ENCODE peak calls at places on chromosome 18, in six cellular contexts. One of them, this sample, is unnamed. For H3K9me3, the result is how much of the 10 kb centered on the place peaks cover.

GRCh38 chr18:74303936-74304335 is 11.7 kb upstream of the C18orf63 start:
- DNase-seq in Peyer's patch: no peak
- DNase-seq in OCI-LY7: no peak
- DNase-seq in IMR-90: peak
- DNase-seq in tibial nerve: no peak
- DNase-seq in fibroblast of lung: peak
- DNase-seq in this sample: no peak

GRCh38 chr18:57797209-57797651 is 5.9 kb downstream of the ATP8B1 start:
- DNase-seq in Peyer's patch: peak
- DNase-seq in OCI-LY7: no peak
- DNase-seq in IMR-90: no peak
- DNase-seq in tibial nerve: no peak
- DNase-seq in fibroblast of lung: no peak
- DNase-seq in this sample: no peak

GRCh38 chr18:21636769-21637168 is 24.7 kb downstream of the SNRPD1 start:
- DNase-seq in Peyer's patch: no peak
- DNase-seq in OCI-LY7: no peak
- DNase-seq in IMR-90: no peak
- DNase-seq in tibial nerve: no peak
- DNase-seq in fibroblast of lung: no peak
- DNase-seq in this sample: no peak

GRCh38 chr18:41940506-41941215 is 14.4 kb upstream of the PIK3C3 start:
- DNase-seq in Peyer's patch: no peak
- DNase-seq in OCI-LY7: no peak
- DNase-seq in IMR-90: peak
- DNase-seq in tibial nerve: no peak
- DNase-seq in fibroblast of lung: peak
- DNase-seq in this sample: no peak

GRCh38 chr18:76504749-76505148 is 9.7 kb upstream of the ZNF516 start:
- DNase-seq in Peyer's patch: no peak
- DNase-seq in OCI-LY7: no peak
- DNase-seq in IMR-90: no peak
- DNase-seq in tibial nerve: no peak
- DNase-seq in fibroblast of lung: no peak
- DNase-seq in this sample: no peak

GRCh38 chr18:31901063-31901462 is 41.9 kb downstream of the TRAPPC8 start:
- DNase-seq in Peyer's patch: no peak
- DNase-seq in OCI-LY7: no peak
- DNase-seq in IMR-90: no peak
- DNase-seq in tibial nerve: no peak
- DNase-seq in fibroblast of lung: no peak
- DNase-seq in this sample: no peak

GRCh38 chr18:79910563-79910962 is 40.9 kb downstream of the SLC66A2 start:
- DNase-seq in Peyer's patch: no peak
- DNase-seq in OCI-LY7: no peak
- DNase-seq in IMR-90: no peak
- DNase-seq in tibial nerve: no peak
- DNase-seq in fibroblast of lung: no peak
- DNase-seq in this sample: no peak

GRCh38 chr18:3692113-3692621 is 242.2 kb downstream of the TGIF1 start:
- DNase-seq in Peyer's patch: no peak
- DNase-seq in OCI-LY7: no peak
- DNase-seq in IMR-90: no peak
- DNase-seq in tibial nerve: no peak
- DNase-seq in fibroblast of lung: peak
- DNase-seq in this sample: no peak

GRCh38 chr18:57107141-57107832 is 39.6 kb upstream of the BOD1L2 start:
- DNase-seq in Peyer's patch: no peak
- DNase-seq in OCI-LY7: peak
- DNase-seq in IMR-90: peak
- DNase-seq in tibial nerve: no peak
- DNase-seq in fibroblast of lung: peak
- DNase-seq in this sample: no peak

GRCh38 chr18:25077933-25078707 is 273.8 kb downstream of the ZNF521 start:
- DNase-seq in Peyer's patch: no peak
- DNase-seq in OCI-LY7: no peak
- DNase-seq in IMR-90: no peak
- DNase-seq in tibial nerve: no peak
- DNase-seq in fibroblast of lung: no peak
- DNase-seq in this sample: no peak

GRCh38 chr18:68944330-68944729 is 146.4 kb downstream of the CCDC102B start:
- DNase-seq in Peyer's patch: no peak
- DNase-seq in OCI-LY7: no peak
- DNase-seq in IMR-90: no peak
- DNase-seq in tibial nerve: no peak
- DNase-seq in fibroblast of lung: no peak
- DNase-seq in this sample: no peak

GRCh38 chr18:50666536-50666935 is 106.6 kb downstream of the MAPK4 start:
- DNase-seq in Peyer's patch: no peak
- DNase-seq in OCI-LY7: no peak
- DNase-seq in IMR-90: no peak
- DNase-seq in tibial nerve: no peak
- DNase-seq in fibroblast of lung: no peak
- DNase-seq in this sample: no peak

GRCh38 chr18:519019-519879 is 18.7 kb upstream of the COLEC12 start:
- DNase-seq in Peyer's patch: no peak
- DNase-seq in OCI-LY7: no peak
- DNase-seq in IMR-90: peak
- DNase-seq in tibial nerve: no peak
- DNase-seq in fibroblast of lung: peak
- DNase-seq in this sample: no peak

GRCh38 chr18:22868831-22869230 is 64.3 kb upstream of the RBBP8 start:
- DNase-seq in Peyer's patch: no peak
- DNase-seq in OCI-LY7: no peak
- DNase-seq in IMR-90: no peak
- DNase-seq in tibial nerve: no peak
- DNase-seq in fibroblast of lung: no peak
- DNase-seq in this sample: no peak

GRCh38 chr18:3453540-3454364 is 3.8 kb downstream of the TGIF1 start:
- DNase-seq in Peyer's patch: peak
- DNase-seq in OCI-LY7: peak
- DNase-seq in IMR-90: peak
- DNase-seq in tibial nerve: peak
- DNase-seq in fibroblast of lung: peak
- DNase-seq in this sample: no peak

GRCh38 chr18:47915229-47915628 is 15.2 kb downstream of the SMAD2 start:
- DNase-seq in Peyer's patch: no peak
- DNase-seq in OCI-LY7: no peak
- DNase-seq in IMR-90: peak
- DNase-seq in tibial nerve: no peak
- DNase-seq in fibroblast of lung: peak
- DNase-seq in this sample: no peak

GRCh38 chr18:44870631-44871502 is 190.2 kb downstream of the SETBP1 start:
- DNase-seq in Peyer's patch: no peak
- DNase-seq in OCI-LY7: no peak
- DNase-seq in IMR-90: no peak
- DNase-seq in tibial nerve: no peak
- DNase-seq in fibroblast of lung: no peak
- DNase-seq in this sample: no peak

GRCh38 chr18:24368749-24369148 is 28.9 kb downstream of the OSBPL1A start:
- DNase-seq in Peyer's patch: no peak
- DNase-seq in OCI-LY7: no peak
- DNase-seq in IMR-90: peak
- DNase-seq in tibial nerve: no peak
- DNase-seq in fibroblast of lung: no peak
- DNase-seq in this sample: no peak

GRCh38 chr18:2847341-2848144 is 737 bp downstream of the EMILIN2 start:
- DNase-seq in Peyer's patch: peak
- DNase-seq in OCI-LY7: no peak
- DNase-seq in IMR-90: no peak
- DNase-seq in tibial nerve: no peak
- DNase-seq in fibroblast of lung: peak
- DNase-seq in this sample: no peak

GRCh38 chr18:73990241-73990640 is 157.4 kb downstream of the FBXO15 start:
- DNase-seq in Peyer's patch: no peak
- DNase-seq in OCI-LY7: no peak
- DNase-seq in IMR-90: no peak
- DNase-seq in tibial nerve: no peak
- DNase-seq in fibroblast of lung: no peak
- DNase-seq in this sample: no peak

GRCh38 chr18:27004056-27004829 is 138.7 kb upstream of the AQP4 start:
- DNase-seq in Peyer's patch: no peak
- DNase-seq in OCI-LY7: peak
- DNase-seq in IMR-90: no peak
- DNase-seq in tibial nerve: no peak
- DNase-seq in fibroblast of lung: peak
- DNase-seq in this sample: no peak

GRCh38 chr18:55322176-55322735 is 265.7 kb downstream of the TCF4 start:
- DNase-seq in Peyer's patch: peak
- DNase-seq in OCI-LY7: peak
- DNase-seq in IMR-90: peak
- DNase-seq in tibial nerve: peak
- DNase-seq in fibroblast of lung: peak
- DNase-seq in this sample: no peak

GRCh38 chr18:63848159-63848558 is 39.3 kb upstream of the SERPINB2 start:
- DNase-seq in Peyer's patch: no peak
- DNase-seq in OCI-LY7: peak
- DNase-seq in IMR-90: peak
- DNase-seq in tibial nerve: no peak
- DNase-seq in fibroblast of lung: peak
- DNase-seq in this sample: no peak

GRCh38 chr18:68519341-68519740 is 195.6 kb downstream of the TMX3 start:
- DNase-seq in Peyer's patch: no peak
- DNase-seq in OCI-LY7: no peak
- DNase-seq in IMR-90: peak
- DNase-seq in tibial nerve: no peak
- DNase-seq in fibroblast of lung: peak
- DNase-seq in this sample: no peak

GRCh38 chr18:13232060-13232917 is 13.7 kb downstream of the LDLRAD4 start:
- DNase-seq in Peyer's patch: peak
- DNase-seq in OCI-LY7: no peak
- DNase-seq in IMR-90: no peak
- DNase-seq in tibial nerve: no peak
- DNase-seq in fibroblast of lung: peak
- DNase-seq in this sample: no peak

GRCh38 chr18:13234528-13234795 is 15.9 kb downstream of the LDLRAD4 start:
- DNase-seq in Peyer's patch: peak
- DNase-seq in OCI-LY7: no peak
- DNase-seq in IMR-90: no peak
- DNase-seq in tibial nerve: no peak
- DNase-seq in fibroblast of lung: no peak
- DNase-seq in this sample: no peak

GRCh38 chr18:13231151-13231550 is 12.6 kb downstream of the LDLRAD4 start:
- DNase-seq in Peyer's patch: peak
- DNase-seq in OCI-LY7: no peak
- DNase-seq in IMR-90: no peak
- DNase-seq in tibial nerve: no peak
- DNase-seq in fibroblast of lung: no peak
- DNase-seq in this sample: peak

GRCh38 chr18:13233746-13234527 is 15.4 kb downstream of the LDLRAD4 start:
- DNase-seq in Peyer's patch: peak
- DNase-seq in OCI-LY7: no peak
- DNase-seq in IMR-90: no peak
- DNase-seq in tibial nerve: no peak
- DNase-seq in fibroblast of lung: no peak
- DNase-seq in this sample: no peak

GRCh38 chr18:13232971-13233565 is 14.5 kb downstream of the LDLRAD4 start:
- DNase-seq in Peyer's patch: peak
- DNase-seq in OCI-LY7: no peak
- DNase-seq in IMR-90: no peak
- DNase-seq in tibial nerve: no peak
- DNase-seq in fibroblast of lung: no peak
- DNase-seq in this sample: peak
- H3K4me3 ChIP-seq in Peyer's patch: no peak
- H3K4me3 ChIP-seq in OCI-LY7: no peak
- H3K4me3 ChIP-seq in IMR-90: no peak
- H3K4me3 ChIP-seq in tibial nerve: no peak
- H3K4me3 ChIP-seq in fibroblast of lung: no peak
- H3K4me3 ChIP-seq in this sample: no peak

GRCh38 chr18:35311506-35311905 is 21.5 kb upstream of the ZSCAN30 start:
- DNase-seq in Peyer's patch: no peak
- DNase-seq in OCI-LY7: no peak
- DNase-seq in IMR-90: peak
- DNase-seq in tibial nerve: no peak
- DNase-seq in fibroblast of lung: peak
- DNase-seq in this sample: no peak

GRCh38 chr18:35303610-35304009 is 13.6 kb upstream of the ZSCAN30 start:
- DNase-seq in Peyer's patch: no peak
- DNase-seq in OCI-LY7: no peak
- DNase-seq in IMR-90: no peak
- DNase-seq in tibial nerve: no peak
- DNase-seq in fibroblast of lung: no peak
- DNase-seq in this sample: no peak

GRCh38 chr18:35306588-35307250 is 16.7 kb upstream of the ZSCAN30 start:
- DNase-seq in Peyer's patch: no peak
- DNase-seq in OCI-LY7: no peak
- DNase-seq in IMR-90: no peak
- DNase-seq in tibial nerve: no peak
- DNase-seq in fibroblast of lung: no peak
- DNase-seq in this sample: no peak
- H3K9me3 ChIP-seq in Peyer's patch: under half
- H3K9me3 ChIP-seq in OCI-LY7: under half
- H3K9me3 ChIP-seq in IMR-90: half or more
- H3K9me3 ChIP-seq in tibial nerve: under half
- H3K9me3 ChIP-seq in fibroblast of lung: under half
- H3K9me3 ChIP-seq in this sample: half or more

DNA sequence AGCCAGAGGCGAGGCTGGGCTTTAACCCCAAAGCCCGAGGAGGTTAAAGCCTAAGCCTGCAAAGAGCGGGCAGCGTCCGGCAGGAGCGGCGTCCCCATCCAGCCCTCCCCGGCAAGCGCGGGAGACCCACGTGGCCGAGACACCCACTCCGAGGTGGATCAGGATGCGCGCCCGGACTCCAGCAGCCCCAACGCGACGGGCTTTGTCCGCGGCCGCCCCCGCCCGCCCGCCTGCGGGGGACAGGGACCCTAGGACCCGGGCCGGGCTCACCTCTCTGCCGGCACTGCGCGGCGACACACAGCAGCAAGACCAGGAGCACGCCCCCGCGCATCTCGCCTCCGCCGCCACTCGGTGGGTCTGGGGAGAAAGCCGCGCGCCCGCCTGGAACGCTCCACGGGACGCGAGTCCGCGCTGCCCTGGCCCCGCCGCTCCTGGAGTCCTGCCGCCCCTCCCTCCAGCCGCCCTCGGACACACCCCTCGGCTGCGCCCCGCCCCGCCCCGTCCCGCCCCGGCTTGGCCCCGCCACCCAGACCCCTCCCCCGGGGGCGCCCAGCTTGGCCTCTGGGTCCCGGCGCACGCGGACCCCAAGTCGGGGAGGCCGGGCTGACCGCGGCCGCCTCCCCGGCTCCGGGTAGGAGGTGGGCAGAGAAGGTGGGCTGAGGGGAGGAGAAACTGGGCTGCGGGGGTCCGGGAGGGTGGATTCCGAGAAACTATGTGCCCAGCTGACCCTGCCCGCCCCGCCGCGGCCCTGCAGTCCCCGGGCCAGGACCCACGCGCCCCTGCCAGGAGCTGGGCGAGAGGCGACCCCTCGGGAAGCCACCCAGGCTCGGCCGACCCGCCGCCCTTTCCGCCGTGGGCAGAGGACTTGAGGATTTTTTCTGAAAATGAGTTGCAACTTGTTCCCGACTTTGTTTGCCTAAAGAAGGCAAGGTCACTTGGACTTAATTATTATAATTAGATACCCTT is at the start of gene LAMA1:
- DNase-seq in Peyer's patch: no peak
- DNase-seq in OCI-LY7: no peak
- DNase-seq in IMR-90: peak
- DNase-seq in tibial nerve: no peak
- DNase-seq in fibroblast of lung: peak
- DNase-seq in this sample: no peak
- H3K4me3 ChIP-seq in Peyer's patch: peak
- H3K4me3 ChIP-seq in OCI-LY7: no peak
- H3K4me3 ChIP-seq in IMR-90: peak
- H3K4me3 ChIP-seq in tibial nerve: peak
- H3K4me3 ChIP-seq in fibroblast of lung: peak
- H3K4me3 ChIP-seq in this sample: no peak

GRCh38 chr18:72316497-72316896 is 227.6 kb downstream of the CBLN2 start:
- DNase-seq in Peyer's patch: no peak
- DNase-seq in OCI-LY7: no peak
- DNase-seq in IMR-90: no peak
- DNase-seq in tibial nerve: no peak
- DNase-seq in fibroblast of lung: no peak
- DNase-seq in this sample: no peak
- H3K9me3 ChIP-seq in Peyer's patch: under half
- H3K9me3 ChIP-seq in OCI-LY7: under half
- H3K9me3 ChIP-seq in IMR-90: under half
- H3K9me3 ChIP-seq in tibial nerve: under half
- H3K9me3 ChIP-seq in fibroblast of lung: under half
- H3K9me3 ChIP-seq in this sample: under half